ENCODE peak calls at places on chromosomes 7 and 10, in six cellular contexts. I is neural progenitor cell, E is HCT116, J is astrocyte, F is fibroblast of lung, Z is endothelial cell of umbilical vein. P is an unnamed sample.

GRCh38 chr7:83111391-83111790 is 51.3 kb downstream of the PCLO start:
- DNase-seq in I (peak), E (no peak), F (no peak), J (peak), Z (no peak), P (no peak)

GRCh38 chr7:148262721-148263229 is 327.8 kb upstream of the C7orf33 start:
- DNase-seq in I (peak), J (no peak), Z (peak), F (peak), E (peak), P (peak)

GRCh38 chr10:97812696-97813095 is 36.9 kb upstream of the GOLGA7B start:
- DNase-seq in E (no peak), J (no peak), F (no peak), I (no peak), Z (no peak), P (no peak)

GRCh38 chr7:86949052-86949778 is 110.2 kb downstream of the ELAPOR2 start:
- DNase-seq in F (no peak), Z (no peak), E (no peak), I (peak), J (no peak), P (no peak)

GRCh38 chr10:6382081-6382480 is 179.3 kb downstream of the PFKFB3 start:
- DNase-seq in I (no peak), Z (peak), J (peak), E (no peak), F (peak), P (peak)

GRCh38 chr10:24428410-24428782 is 219.5 kb downstream of the KIAA1217 start:
- DNase-seq in F (peak), Z (no peak), J (peak), I (no peak), E (peak), P (no peak)

GRCh38 chr10:6023661-6024333 is 38.4 kb downstream of the IL2RA start:
- DNase-seq in I (no peak), J (no peak), F (no peak), Z (no peak), E (no peak), P (no peak)

GRCh38 chr7:159097661-159098423 is 46.8 kb downstream of the VIPR2 start:
- DNase-seq in F (no peak), E (no peak), J (no peak), Z (no peak), I (peak), P (no peak)

GRCh38 chr10:78173360-78174020 is 139.8 kb downstream of the RPS24 start:
- DNase-seq in Z (no peak), J (no peak), F (no peak), I (no peak), E (no peak), P (no peak)

GRCh38 chr10:110074298-110074697 is 66.5 kb downstream of the ADD3 start:
- DNase-seq in I (no peak), J (no peak), Z (peak), F (peak), E (no peak), P (no peak)

GRCh38 chr10:51867956-51868355 is 168.6 kb upstream of the CSTF2T start:
- DNase-seq in I (no peak), E (no peak), J (peak), Z (no peak), F (peak), P (no peak)

GRCh38 chr10:52314007-52314821 is at the start of gene DKK1:
- DNase-seq in Z (peak), J (peak), E (peak), F (peak), I (peak), P (no peak)

DNA sequence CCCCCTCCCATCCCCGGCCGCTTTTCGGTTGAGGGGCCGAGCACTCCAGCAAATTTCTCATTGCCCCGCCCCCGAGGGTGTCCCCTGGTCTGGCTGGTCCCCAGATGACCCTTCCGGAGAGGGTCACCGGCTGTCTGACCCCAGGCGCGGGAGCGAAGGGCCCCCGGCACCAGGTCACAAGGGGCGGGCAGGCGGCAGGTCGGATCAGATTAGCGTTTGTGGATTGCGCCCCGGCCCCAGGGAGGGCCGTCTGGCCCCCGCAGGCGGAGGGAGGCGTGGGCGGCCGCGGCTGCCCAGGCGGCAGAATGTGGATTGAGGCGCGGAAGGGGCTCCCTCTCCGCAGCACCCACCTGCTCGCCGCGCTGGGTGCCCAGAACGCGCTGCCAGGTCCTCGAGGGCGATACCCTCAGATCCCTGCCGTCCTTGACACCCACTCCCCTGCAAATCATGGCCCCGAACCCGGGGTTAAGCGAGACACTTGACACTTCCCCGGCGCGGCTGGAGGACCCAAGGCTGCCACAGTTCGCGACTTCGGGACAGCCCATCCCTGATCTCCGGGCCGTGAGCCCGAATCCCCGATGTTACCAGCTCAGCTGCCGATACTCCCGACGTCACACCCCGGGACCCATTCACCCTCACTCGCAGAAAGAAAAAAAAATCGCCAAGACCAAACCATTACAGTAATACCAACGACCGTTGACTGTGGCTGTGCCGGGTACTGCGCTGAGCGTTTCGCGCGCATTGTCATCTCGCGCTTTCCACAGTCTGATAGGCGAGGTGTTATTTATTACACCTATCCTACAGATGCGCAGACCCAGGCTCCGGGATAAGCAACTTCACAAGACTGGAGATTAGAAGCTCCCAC is 953 bp downstream of the NODAL start:
- DNase-seq in F (no peak), I (peak), J (no peak), E (no peak), Z (no peak), P (no peak)
- TF ChIP-seq EZH2 in F (peak), I (peak), J (peak), E (no peak), Z (peak), P (no peak)

GRCh38 chr10:117167346-117168134 is 29.5 kb upstream of the VAX1 start:
- DNase-seq in Z (no peak), E (no peak), F (no peak), J (no peak), I (peak), P (no peak)
- TF ChIP-seq EZH2 in Z (peak), E (no peak), F (peak), J (peak), I (peak), P (no peak)

GRCh38 chr7:155482511-155483183 is 24.7 kb downstream of the EN2 start:
- DNase-seq in I (no peak), F (no peak), Z (no peak), E (no peak), J (no peak), P (no peak)

GRCh38 chr7:155483868-155484325 is 26.0 kb downstream of the EN2 start:
- DNase-seq in Z (no peak), F (no peak), E (no peak), J (no peak), I (no peak), P (no peak)

GRCh38 chr7:155484483-155485399 is 26.8 kb downstream of the EN2 start:
- DNase-seq in F (no peak), E (no peak), J (no peak), Z (no peak), I (no peak), P (no peak)

GRCh38 chr7:155481764-155482163 is 23.8 kb downstream of the EN2 start:
- DNase-seq in E (no peak), F (no peak), I (no peak), Z (no peak), J (no peak), P (no peak)

DNA sequence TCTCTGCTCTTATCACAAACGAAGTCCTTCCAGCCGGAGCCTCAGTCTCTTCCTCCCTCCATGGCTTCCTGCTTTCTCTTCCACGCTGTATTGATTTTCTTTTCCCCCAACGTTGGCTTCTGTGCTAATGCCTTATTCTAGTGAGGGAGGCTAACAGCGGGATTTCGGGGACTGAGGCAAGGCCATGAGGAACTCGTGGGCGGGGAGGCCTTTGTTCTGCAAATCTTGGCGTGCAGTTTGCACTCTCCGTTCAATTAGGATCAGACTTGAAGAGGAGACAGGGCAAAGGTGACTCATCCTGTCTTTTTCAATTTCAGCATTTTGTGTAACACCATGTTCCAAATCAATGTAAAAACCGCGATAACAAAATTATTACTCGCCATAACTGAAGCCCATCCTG is 25.3 kb downstream of the EN2 start:
- DNase-seq in J (no peak), Z (no peak), E (no peak), F (no peak), I (peak), P (no peak)
- TF ChIP-seq EZH2 in J (no peak), Z (no peak), E (no peak), F (no peak), I (peak), P (no peak)

GRCh38 chr7:69620063-69620462 is 21.8 kb downstream of the AUTS2 start:
- DNase-seq in J (no peak), Z (no peak), E (no peak), F (no peak), I (no peak), P (no peak)
- TF ChIP-seq EZH2 in J (no peak), Z (no peak), E (no peak), F (no peak), I (no peak), P (no peak)

GRCh38 chr7:38629621-38630020 is 1.6 kb downstream of the AMPH start:
- DNase-seq in F (no peak), I (peak), J (peak), E (no peak), Z (no peak), P (no peak)

GRCh38 chr7:38632411-38632810 is 1.2 kb upstream of the AMPH start:
- DNase-seq in Z (no peak), F (no peak), E (no peak), J (no peak), I (no peak), P (no peak)

GRCh38 chr7:38628630-38629385 is 2.4 kb downstream of the AMPH start:
- DNase-seq in F (peak), E (no peak), Z (no peak), J (peak), I (no peak), P (no peak)

GRCh38 chr7:38625866-38626265 is 5.3 kb downstream of the AMPH start:
- DNase-seq in E (no peak), Z (no peak), I (no peak), F (no peak), J (no peak), P (no peak)

DNA sequence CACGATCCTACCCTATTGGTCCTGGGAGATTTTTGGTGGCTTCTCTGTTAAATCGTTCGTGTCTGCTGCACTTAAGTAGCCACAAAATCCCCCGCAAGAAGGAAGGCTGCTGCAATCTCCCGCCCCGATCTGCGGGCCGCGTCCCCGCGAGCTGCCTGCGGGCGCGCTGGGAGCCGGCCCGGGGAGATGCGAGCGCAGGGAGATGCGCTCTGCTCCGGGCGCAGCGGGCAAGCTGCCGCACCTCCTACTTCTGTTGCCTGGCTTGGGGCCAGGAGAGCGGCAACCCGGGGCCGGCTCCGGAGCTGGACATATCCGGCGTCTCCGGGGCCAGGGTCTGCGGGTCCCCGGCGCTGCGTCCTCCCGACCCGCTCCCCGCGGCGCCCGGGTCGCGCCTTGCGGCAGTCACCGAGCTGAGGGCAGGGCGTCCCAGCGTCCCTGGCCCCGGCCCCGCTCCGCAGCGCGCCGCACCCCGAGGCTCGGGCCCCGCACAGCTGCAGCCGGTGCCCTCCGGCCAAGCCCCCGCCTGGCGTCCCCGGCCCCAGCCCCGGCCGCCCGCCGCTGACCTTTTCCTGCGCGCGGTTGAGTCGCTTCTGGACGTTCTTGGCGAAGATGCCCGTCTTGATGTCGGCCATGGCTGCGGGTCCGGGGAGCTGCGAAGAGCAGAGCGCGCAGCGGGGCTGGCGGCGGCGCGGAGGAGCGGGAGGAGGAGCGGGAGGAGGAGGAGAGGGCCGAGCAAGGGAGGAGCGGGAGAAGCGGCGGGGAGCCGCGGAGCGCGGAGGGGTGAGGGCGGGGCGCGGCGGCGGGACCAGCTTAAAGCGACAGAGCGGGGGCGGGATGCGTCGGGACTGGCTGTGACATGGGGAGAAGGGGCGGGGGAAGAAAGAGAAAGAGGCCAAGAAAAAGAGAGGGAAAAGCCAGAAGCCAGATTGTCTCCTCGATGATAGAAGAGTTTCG is at the start of gene AMPH:
- DNase-seq in F (peak), E (no peak), J (peak), I (peak), Z (peak), P (no peak)
- TF ChIP-seq EZH2 in F (no peak), E (no peak), J (no peak), I (peak), Z (no peak), P (no peak)

DNA sequence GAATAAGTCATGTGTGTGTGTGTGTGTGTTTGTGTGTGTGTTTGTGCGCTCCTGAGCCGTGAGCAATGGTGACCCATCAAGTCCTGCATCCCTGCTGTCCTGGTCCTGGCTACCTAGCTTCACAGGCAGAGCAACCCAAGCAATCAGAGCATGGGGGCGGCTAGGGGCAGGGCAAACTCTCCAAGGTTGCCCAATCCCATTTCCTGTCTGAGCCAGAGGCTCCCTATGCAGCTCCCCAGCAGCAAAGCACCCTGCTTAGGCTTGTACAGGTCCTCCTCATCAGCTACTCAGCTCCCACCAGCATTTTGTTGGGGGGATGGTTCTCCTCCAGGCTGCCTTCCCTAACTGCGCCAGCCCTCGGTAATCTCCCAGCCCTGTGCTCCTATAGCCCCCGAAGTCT is 31.1 kb upstream of the CRHR2 start:
- DNase-seq in I (no peak), F (no peak), Z (no peak), E (no peak), J (no peak), P (no peak)
- TF ChIP-seq EZH2 in I (no peak), F (no peak), Z (no peak), E (no peak), J (no peak), P (no peak)

GRCh38 chr7:1243290-1243963 is 10.8 kb downstream of the UNCX start:
- DNase-seq in F (no peak), J (no peak), Z (no peak), E (no peak), I (no peak), P (no peak)
- TF ChIP-seq EZH2 in F (no peak), J (peak), Z (peak), E (no peak), I (peak), P (no peak)

DNA sequence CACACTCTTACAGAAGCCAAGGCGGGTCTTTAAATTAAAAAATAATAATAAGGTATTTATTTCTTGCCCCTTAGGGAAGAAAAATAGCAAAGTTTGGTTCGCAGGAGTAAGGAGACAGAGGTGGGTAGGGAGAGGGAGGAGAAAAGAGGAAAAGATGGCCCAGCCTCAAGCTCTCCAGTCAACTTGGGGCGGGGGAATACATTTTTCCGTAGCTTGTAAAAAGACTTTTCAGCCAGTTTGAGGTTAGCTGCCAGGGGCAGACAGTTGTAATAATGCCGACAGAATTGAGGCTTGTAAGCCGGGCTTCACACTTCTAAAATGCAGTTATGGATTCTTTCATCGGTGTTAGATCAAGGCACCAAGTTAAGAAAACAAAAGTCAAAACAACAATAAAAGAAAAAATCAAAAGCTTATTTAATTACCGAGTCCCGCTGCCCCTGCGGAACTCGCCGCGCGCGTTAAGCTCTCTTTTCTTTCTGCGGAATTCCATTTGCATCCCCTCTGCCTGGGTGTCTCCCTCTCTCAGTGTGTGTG is 489 bp upstream of the EVX1 start:
- DNase-seq in I (peak), F (no peak), E (no peak), J (no peak), Z (no peak), P (no peak)
- TF ChIP-seq EZH2 in I (no peak), F (no peak), E (no peak), J (no peak), Z (no peak), P (no peak)

GRCh38 chr10:101123085-101123814 is 7.8 kb upstream of the TLX1 start:
- DNase-seq in F (no peak), E (no peak), Z (no peak), I (peak), J (no peak), P (no peak)
- TF ChIP-seq EZH2 in F (no peak), E (no peak), Z (peak), I (peak), J (peak), P (no peak)

GRCh38 chr7:49775949-49776443 is 2.6 kb downstream of the VWC2 start:
- DNase-seq in F (no peak), J (no peak), E (no peak), I (no peak), Z (no peak), P (no peak)
- TF ChIP-seq EZH2 in F (no peak), J (peak), E (no peak), I (peak), Z (peak), P (no peak)

P was measured in DND-41.